ENCODE peak calls at places on chromosomes 12 and 14, in four cellular contexts. J, N, S and K are unnamed samples. For H3K4me1, the result is how much of the 10 kb centered on the place peaks cover.

GRCh38 chr12:89999699-90000505 is 291.3 kb upstream of the ATP2B1 start:
- DNase-seq in J (no peak), N (no peak), S (no peak), K (no peak)

GRCh38 chr12:15797818-15798217 is 8.6 kb upstream of the EPS8 start:
- DNase-seq in J (no peak), N (no peak), S (no peak), K (no peak)

GRCh38 chr12:84046869-84047268 is 865.7 kb downstream of the SLC6A15 start:
- DNase-seq in J (no peak), N (no peak), S (no peak), K (no peak)

GRCh38 chr12:111764120-111764821 is 2.5 kb upstream of the ALDH2 start:
- DNase-seq in J (no peak), N (no peak), S (no peak), K (no peak)

GRCh38 chr12:51217133-51217967 is 512 bp downstream of the POU6F1 start:
- DNase-seq in J (peak), N (peak), S (peak), K (peak)

GRCh38 chr12:44015333-44015941 is 179.6 kb downstream of the TMEM117 start:
- DNase-seq in J (no peak), N (no peak), S (no peak), K (no peak)

GRCh38 chr14:92563359-92563758 is 49.8 kb downstream of the RIN3 start:
- DNase-seq in J (no peak), N (no peak), S (no peak), K (no peak)

GRCh38 chr14:75450381-75451276 is 22.8 kb downstream of the JDP2 start:
- DNase-seq in J (peak), N (peak), S (no peak), K (peak)

GRCh38 chr12:43655586-43655985 is 103.0 kb downstream of the PUS7L start:
- DNase-seq in J (no peak), N (no peak), S (no peak), K (no peak)

GRCh38 chr14:66315548-66315947 is 170.6 kb upstream of the CCDC196 start:
- DNase-seq in J (no peak), N (no peak), S (peak), K (no peak)

GRCh38 chr14:23861666-23862065 is 91.9 kb upstream of the DHRS4 start:
- DNase-seq in J (no peak), N (no peak), S (no peak), K (peak)

GRCh38 chr14:19800282-19801117 is 3.1 kb upstream of the OR4N2 start:
- DNase-seq in J (no peak), N (no peak), S (no peak), K (no peak)

GRCh38 chr14:50955373-50956043 is 11.2 kb upstream of the PYGL start:
- DNase-seq in J (peak), N (peak), S (no peak), K (no peak)

GRCh38 chr12:57497223-57498142 is 9.6 kb downstream of the MARS1 start:
- DNase-seq in J (no peak), N (no peak), S (no peak), K (no peak)

GRCh38 chr12:49089831-49090773 is 4.5 kb downstream of the DHH start:
- DNase-seq in J (no peak), N (no peak), S (peak), K (peak)

GRCh38 chr14:80974338-80975078 is 19.1 kb downstream of the TSHR start:
- DNase-seq in J (no peak), N (no peak), S (no peak), K (no peak)

GRCh38 chr14:65286443-65286842 is 126.1 kb upstream of the FUT8 start:
- DNase-seq in J (no peak), N (no peak), S (no peak), K (no peak)

GRCh38 chr12:49131973-49132461 is 822 bp upstream of the TUBA1B start:
- DNase-seq in J (peak), N (no peak), S (no peak), K (no peak)

GRCh38 chr12:65121049-65121955 is at the start of gene WIF1:
- DNase-seq in J (peak), N (peak), S (peak), K (no peak)

GRCh38 chr12:27186240-27186839 is 57.7 kb upstream of the STK38L start:
- DNase-seq in J (no peak), N (no peak), S (no peak), K (no peak)

GRCh38 chr14:54252072-54252730 is 144.6 kb upstream of the CDKN3 start:
- DNase-seq in J (no peak), N (no peak), S (no peak), K (no peak)
- TF ChIP-seq EP300 in J (no peak), N (no peak), S (no peak), K (no peak)

GRCh38 chr12:121808623-121809022 is 4.8 kb downstream of the SETD1B start:
- DNase-seq in J (no peak), N (no peak), S (no peak), K (no peak)
- H3K4me1 ChIP-seq in J (under half), N (half or more), S (under half), K (under half)

GRCh38 chr12:56258068-56258819 is at the start of gene ANKRD52:
- DNase-seq in J (peak), N (peak), S (peak), K (peak)
- TF ChIP-seq POLR2A in J (no peak), N (no peak), S (no peak), K (peak)

GRCh38 chr12:108337235-108338223 is 1.6 kb downstream of the CMKLR1 start:
- DNase-seq in J (no peak), N (peak), S (peak), K (no peak)

GRCh38 chr12:108338915-108339657 is at the start of gene CMKLR1:
- DNase-seq in J (peak), N (peak), S (peak), K (peak)

GRCh38 chr12:108332791-108333382 is 6.2 kb downstream of the CMKLR1 start:
- DNase-seq in J (peak), N (peak), S (no peak), K (no peak)

GRCh38 chr12:108333898-108334699 is 5.0 kb downstream of the CMKLR1 start:
- DNase-seq in J (no peak), N (no peak), S (no peak), K (no peak)

GRCh38 chr12:108335349-108336119 is 3.6 kb downstream of the CMKLR1 start:
- DNase-seq in J (no peak), N (peak), S (no peak), K (no peak)
- TF ChIP-seq EP300 in J (no peak), N (no peak), S (no peak), K (no peak)

DNA sequence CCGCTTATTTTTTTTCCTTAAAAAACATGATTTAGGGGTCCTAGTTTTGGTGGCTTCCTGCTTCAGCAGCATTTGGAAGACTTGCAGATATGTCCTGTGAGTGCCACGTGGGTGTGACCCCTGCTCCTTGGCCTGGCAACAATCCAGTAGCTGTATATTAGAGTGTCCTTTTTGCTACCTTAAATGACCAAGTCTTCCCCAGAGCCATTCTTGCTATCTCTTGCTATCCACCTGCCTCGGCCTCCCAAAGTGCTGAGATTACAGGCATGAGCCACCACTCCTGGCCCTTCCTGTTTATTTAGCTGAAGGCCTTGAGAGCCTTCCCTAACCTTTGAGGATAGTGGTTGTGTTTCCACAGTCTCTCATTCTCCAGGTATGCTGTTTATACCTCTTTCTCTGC is 17.0 kb downstream of the TPCN1 start:
- DNase-seq in J (no peak), N (peak), S (no peak), K (no peak)
- H3K4me1 ChIP-seq in J (under half), N (half or more), S (under half), K (under half)

GRCh38 chr14:35317820-35318219 is 25.6 kb downstream of the PSMA6 start:
- DNase-seq in J (no peak), N (no peak), S (no peak), K (no peak)
- TF ChIP-seq POLR2A in J (no peak), N (no peak), S (no peak), K (no peak)

GRCh38 chr12:124359671-124360581 is 65.0 kb downstream of the RFLNA start:
- DNase-seq in J (peak), N (peak), S (no peak), K (peak)
- TF ChIP-seq EP300 in J (no peak), N (no peak), S (no peak), K (no peak)

DNA sequence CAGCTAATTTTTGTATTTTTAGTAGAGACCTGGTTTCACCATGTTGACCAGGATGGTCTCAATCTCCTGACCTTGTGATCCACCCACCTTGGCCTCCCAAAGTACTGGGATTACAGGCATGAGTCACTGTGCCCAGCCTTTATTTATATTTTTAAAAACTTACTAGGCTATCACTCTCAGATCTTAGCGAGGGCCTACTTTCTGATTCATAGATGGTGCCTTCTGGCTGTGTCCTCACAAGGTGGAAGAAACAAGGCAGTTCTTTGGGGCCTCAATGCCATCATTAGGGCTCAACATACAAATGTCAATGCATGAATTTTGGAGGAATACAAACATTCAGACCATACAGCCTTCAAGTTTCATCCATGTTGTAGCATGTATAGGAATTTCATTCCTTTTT is 2.4 kb upstream of the DGLUCY start:
- DNase-seq in J (no peak), N (no peak), S (no peak), K (no peak)
- H3K4me1 ChIP-seq in J (under half), N (under half), S (under half), K (under half)

DNA sequence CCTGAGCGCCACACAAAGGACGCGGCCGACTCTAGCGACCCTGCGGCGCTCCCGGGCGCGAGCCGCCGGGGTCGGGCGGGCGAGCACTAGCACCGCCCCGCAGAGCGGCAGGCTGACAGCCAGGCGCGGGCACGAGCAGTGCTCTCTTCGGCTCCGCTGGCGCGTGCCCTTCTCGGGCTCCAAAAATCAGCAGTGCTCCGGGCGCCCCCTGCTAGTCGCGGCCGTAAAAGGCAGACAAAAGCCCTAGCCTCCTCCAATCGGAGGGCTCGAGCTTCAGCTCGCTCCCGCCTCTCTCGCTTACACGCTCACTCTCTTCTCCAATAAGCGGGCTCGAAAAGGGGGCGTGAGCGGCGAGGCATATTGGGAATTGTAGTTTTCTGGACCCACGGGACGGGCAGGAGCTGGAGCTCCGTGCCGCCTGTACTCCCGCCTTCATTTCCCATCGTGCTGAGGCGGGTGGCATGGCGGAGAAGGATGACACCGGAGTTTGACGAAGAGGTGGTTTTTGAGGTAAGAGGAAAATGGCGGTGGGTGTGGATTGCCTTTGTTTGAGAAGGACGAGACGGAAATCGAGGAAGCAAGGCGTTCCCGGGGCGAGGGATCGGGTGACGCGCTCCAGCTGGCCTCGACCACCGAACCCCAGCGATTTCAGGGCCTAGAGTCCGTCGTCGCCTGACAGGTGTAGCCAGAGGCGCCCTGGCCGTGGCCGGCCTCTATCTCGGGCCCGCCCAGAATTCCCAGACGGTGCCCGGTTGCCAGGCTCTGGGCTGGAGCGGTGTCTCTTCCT is at the start of the genes FGD6 and VEZT:
- DNase-seq in J (peak), N (peak), S (peak), K (peak)
- TF ChIP-seq POLR2A in J (peak), N (peak), S (peak), K (peak)